ENCODE peak calls at places on chromosome 21, in nine cellular contexts. Y, N, L, A, P, Z, I, B and H are unnamed samples.
A peak's percentile ranks its signal among the peaks of the same experiment; 100 is the strongest.

GRCh38 chr21:20882462-20883415 is 115.5 kb upstream of the NCAM2 start:
- DNase-seq in P (no peak), Y (peak; percentile 42), B (peak; percentile 11), I (peak; percentile 47), A (peak; percentile 67), N (peak; percentile 19), L (peak; percentile 80), Z (peak; percentile 32), H (no peak)

GRCh38 chr21:45822429-45823099 is 159.0 kb upstream of the COL6A1 start:
- DNase-seq in I (no peak), N (no peak), L (peak; percentile 79), A (no peak), Z (no peak), B (no peak), P (no peak), Y (no peak), H (no peak)

GRCh38 chr21:32562915-32563314 is 22.4 kb downstream of the TCP10L start:
- DNase-seq in L (peak; percentile 22), B (no peak), I (no peak), P (no peak), Z (no peak), A (no peak), N (no peak), Y (peak; percentile 10), H (no peak)

GRCh38 chr21:31688603-31689368 is 29.3 kb downstream of the SOD1 start:
- DNase-seq in A (no peak), Z (no peak), I (no peak), Y (no peak), P (no peak), L (no peak), N (no peak), B (no peak), H (no peak)

GRCh38 chr21:18384771-18385170 is 18.8 kb downstream of the TMPRSS15 start:
- DNase-seq in A (peak; percentile 51), L (no peak), N (no peak), Z (no peak), B (no peak), P (no peak), I (no peak), Y (peak; percentile 6), H (no peak)

GRCh38 chr21:14875186-14875585 is 189.6 kb downstream of the NRIP1 start:
- DNase-seq in A (no peak), Y (no peak), B (no peak), P (no peak), L (no peak), Z (no peak), N (no peak), I (no peak), H (no peak)

GRCh38 chr21:15825699-15826098 is 95.9 kb downstream of the USP25 start:
- DNase-seq in Y (no peak), A (no peak), I (no peak), B (no peak), N (no peak), L (no peak), P (no peak), Z (no peak), H (no peak)

GRCh38 chr21:37878946-37879660 is 37.2 kb downstream of the KCNJ6 start:
- DNase-seq in A (peak; percentile 95), B (no peak), L (no peak), Z (no peak), Y (peak; percentile 94), P (no peak), N (no peak), I (no peak), H (no peak)

GRCh38 chr21:34994646-34995631 is 54.2 kb downstream of the RUNX1 start:
- DNase-seq in N (no peak), Z (no peak), P (no peak), B (no peak), A (no peak), Y (no peak), I (no peak), L (no peak), H (no peak)

GRCh38 chr21:21051109-21052055 is 53.2 kb downstream of the NCAM2 start:
- DNase-seq in B (no peak), L (no peak), P (no peak), A (no peak), Y (no peak), I (no peak), Z (no peak), N (no peak), H (no peak)

GRCh38 chr21:44948426-44949120 is 8.7 kb downstream of the SLX9 start:
- DNase-seq in A (no peak), Y (no peak), Z (no peak), N (no peak), P (peak; percentile 60), I (no peak), L (peak; percentile 36), B (no peak), H (no peak)

GRCh38 chr21:45103966-45104520 is 29.7 kb downstream of the ADARB1 start:
- DNase-seq in B (no peak), L (no peak), N (no peak), Z (no peak), P (no peak), Y (no peak), A (no peak), I (no peak), H (no peak)

GRCh38 chr21:26115346-26115745 is 55.2 kb downstream of the APP start:
- DNase-seq in B (peak; percentile 79), Y (peak; percentile 51), L (no peak), P (no peak), I (no peak), Z (no peak), N (no peak), A (peak; percentile 39), H (no peak)

GRCh38 chr21:26119906-26120305 is 50.7 kb downstream of the APP start:
- DNase-seq in Z (no peak), P (no peak), I (no peak), L (no peak), N (no peak), A (no peak), B (no peak), Y (no peak), H (no peak)

GRCh38 chr21:25970254-25970930 is 200.2 kb downstream of the APP start:
- DNase-seq in N (no peak), P (no peak), Z (no peak), I (no peak), B (no peak), A (no peak), Y (peak; percentile 58), L (no peak), H (no peak)

GRCh38 chr21:38505654-38506523 is 7.6 kb upstream of the ERG start:
- DNase-seq in P (no peak), Y (peak; percentile 89), L (peak; percentile 68), I (no peak), N (no peak), B (peak; percentile 33), A (peak; percentile 81), Z (peak; percentile 40), H (no peak)

GRCh38 chr21:46084709-46085108 is 13.2 kb upstream of the COL6A2 start:
- DNase-seq in B (no peak), P (peak; percentile 66), L (no peak), Y (no peak), I (no peak), A (peak; percentile 37), N (no peak), Z (no peak), H (no peak)

GRCh38 chr21:33828083-33828482 is 87.5 kb downstream of the ATP5PO start:
- DNase-seq in I (no peak), Z (no peak), P (no peak), A (no peak), B (no peak), Y (no peak), L (no peak), N (no peak), H (no peak)

GRCh38 chr21:33821580-33822322 is 93.9 kb downstream of the ATP5PO start:
- DNase-seq in L (no peak), Y (no peak), A (no peak), Z (no peak), B (no peak), I (no peak), N (no peak), P (no peak), H (no peak)

GRCh38 chr21:33825419-33825818 is 90.2 kb downstream of the ATP5PO start:
- DNase-seq in L (no peak), B (no peak), A (no peak), N (no peak), P (no peak), Z (no peak), I (no peak), Y (no peak), H (no peak)

GRCh38 chr21:33825898-33826297 is 89.7 kb downstream of the ATP5PO start:
- DNase-seq in A (no peak), B (no peak), Y (peak; percentile 18), P (no peak), N (no peak), L (no peak), Z (no peak), I (no peak), H (no peak)

GRCh38 chr21:33824156-33824941 is 91.3 kb downstream of the ATP5PO start:
- DNase-seq in Z (no peak), L (no peak), Y (no peak), A (no peak), N (no peak), B (no peak), I (no peak), P (no peak), H (no peak)
- TF ChIP-seq CTCF in Z (no peak), L (peak; percentile 40), Y (no peak), A (no peak), N (no peak), B (no peak), I (no peak), P (no peak), H (no peak)

GRCh38 chr21:30463713-30464112 is 16.5 kb downstream of the KRTAP19-1 start:
- DNase-seq in P (no peak), I (no peak), L (peak; percentile 48), A (peak; percentile 29), Z (no peak), B (no peak), Y (no peak), N (no peak), H (no peak)
- TF ChIP-seq CTCF in P (no peak), I (no peak), L (peak; percentile 83), A (peak; percentile 53), Z (peak; percentile 48), B (peak; percentile 21), Y (peak; percentile 34), N (peak; percentile 64), H (peak; percentile 28)

GRCh38 chr21:39788383-39788782 is 43.4 kb downstream of the IGSF5 start:
- DNase-seq in I (peak; percentile 78), Y (peak; percentile 21), N (peak; percentile 71), B (peak; percentile 24), A (peak; percentile 40), P (peak; percentile 88), L (peak; percentile 92), Z (no peak), H (peak; percentile 19)
- TF ChIP-seq CTCF in I (peak; percentile 93), Y (peak; percentile 6), N (peak; percentile 90), B (peak; percentile 54), A (peak; percentile 81), P (peak; percentile 49), L (peak; percentile 89), Z (no peak), H (peak; percentile 19)

DNA sequence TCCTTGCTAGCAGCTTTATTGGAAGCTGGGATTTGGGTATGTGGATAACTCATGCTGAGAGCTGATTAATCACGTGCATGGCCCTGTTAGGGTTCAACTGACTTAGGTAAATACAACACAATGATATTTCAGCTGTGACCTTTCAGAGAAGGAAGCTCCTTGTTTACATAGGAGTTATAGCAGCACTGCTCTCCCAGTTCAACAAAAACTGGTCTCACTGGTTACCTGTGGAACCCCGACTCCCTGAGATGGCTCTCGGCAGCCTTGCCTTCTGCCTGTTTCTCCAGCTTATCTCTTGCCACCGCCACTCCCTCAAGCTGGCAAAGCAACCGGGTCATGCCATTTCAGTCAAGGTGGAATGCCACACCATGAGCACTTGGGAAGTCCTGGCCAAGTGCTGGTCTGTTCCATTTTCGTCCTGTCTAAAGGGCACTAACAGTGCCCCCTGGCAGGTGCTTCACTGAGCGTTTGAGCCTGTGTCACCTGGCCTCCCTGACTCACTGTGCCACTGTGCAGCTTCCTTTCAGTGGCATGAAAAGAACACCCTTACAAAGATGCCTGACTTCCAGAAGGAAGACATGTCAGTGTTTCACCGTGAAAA is 31.6 kb downstream of the DOP1B start:
- DNase-seq in N (no peak), Y (no peak), B (no peak), L (no peak), P (no peak), I (peak; percentile 90), Z (no peak), A (no peak), H (no peak)
- TF ChIP-seq CTCF in N (no peak), Y (no peak), B (no peak), L (no peak), P (no peak), I (peak; percentile 25), Z (no peak), A (no peak), H (no peak)